ENCODE peak calls at places on chromosomes 13 and 19, in seven cellular contexts. E is CD4-positive, CD25-positive, alpha-beta regulatory T cell; T is heart right ventricle; H is PC-3; Z is left ventricle myocardium inferior; J is OCI-LY7; W is tibial nerve. Q is an unnamed sample.

GRCh38 chr19:54653181-54653809 is 9.5 kb upstream of the LILRB4 start:
- DNase-seq in J (peak; percentile 51), T (no peak), Z (no peak), W (no peak), H (peak; percentile 56), E (no peak), Q (peak; percentile 40)

GRCh38 chr19:2139385-2140192 is 11.8 kb downstream of the AP3D1 start:
- DNase-seq in W (no peak), J (no peak), H (no peak), Z (no peak), T (no peak), E (no peak), Q (no peak)

GRCh38 chr13:85298387-85298924 is 500.8 kb downstream of the SLITRK6 start:
- DNase-seq in Z (no peak), T (no peak), H (no peak), J (no peak), W (no peak), E (no peak), Q (no peak)

GRCh38 chr19:55261671-55262126 is 2.9 kb upstream of the PPP6R1 start:
- DNase-seq in W (no peak), H (no peak), T (no peak), J (no peak), Z (no peak), E (no peak), Q (no peak)

GRCh38 chr19:45901432-45901903 is 945 bp downstream of the MYPOP start:
- DNase-seq in T (no peak), H (no peak), W (peak; percentile 24), E (no peak), Z (peak; percentile 53), J (no peak), Q (peak; percentile 80)

GRCh38 chr19:10818306-10819123 is 17.5 kb downstream of the TMED1 start:
- DNase-seq in H (no peak), J (no peak), T (no peak), W (no peak), E (no peak), Z (no peak), Q (peak; percentile 49)

GRCh38 chr13:114282143-114282685 is 813 bp downstream of the UPF3A start:
- DNase-seq in E (peak; percentile 23), H (peak; percentile 54), T (peak; percentile 39), J (peak; percentile 71), Z (peak; percentile 21), W (no peak), Q (peak; percentile 90)

GRCh38 chr19:13929340-13929739 is 8.9 kb downstream of the PODNL1 start:
- DNase-seq in W (no peak), E (no peak), T (no peak), H (no peak), J (no peak), Z (no peak), Q (no peak)

GRCh38 chr13:40624338-40624737 is 42.1 kb downstream of the FOXO1 start:
- DNase-seq in H (no peak), Z (no peak), W (no peak), T (no peak), J (no peak), E (peak; percentile 25), Q (peak; percentile 43)

GRCh38 chr19:22882797-22883196 is 50.7 kb downstream of the ZNF723 start:
- DNase-seq in W (peak; percentile 9), Z (no peak), T (peak; percentile 5), H (peak; percentile 68), E (no peak), J (peak; percentile 68), Q (peak; percentile 27)

GRCh38 chr13:46050771-46051170 is 1.8 kb downstream of the ZC3H13 start:
- DNase-seq in T (no peak), Z (no peak), E (no peak), W (no peak), J (no peak), H (no peak), Q (no peak)

GRCh38 chr19:15248648-15249559 is 16.7 kb upstream of the EPHX3 start:
- DNase-seq in E (no peak), H (peak; percentile 84), J (no peak), T (peak; percentile 88), Z (peak; percentile 89), W (peak; percentile 77), Q (peak; percentile 98)

GRCh38 chr19:53881482-53882390 is at the start of gene PRKCG:
- DNase-seq in H (peak; percentile 52), W (no peak), T (no peak), Z (peak; percentile 29), E (peak; percentile 69), J (no peak), Q (peak; percentile 45)

GRCh38 chr13:20492036-20492435 is 33.6 kb downstream of the CRYL1 start:
- DNase-seq in E (no peak), H (peak; percentile 10), T (no peak), J (no peak), Z (no peak), W (no peak), Q (no peak)

DNA sequence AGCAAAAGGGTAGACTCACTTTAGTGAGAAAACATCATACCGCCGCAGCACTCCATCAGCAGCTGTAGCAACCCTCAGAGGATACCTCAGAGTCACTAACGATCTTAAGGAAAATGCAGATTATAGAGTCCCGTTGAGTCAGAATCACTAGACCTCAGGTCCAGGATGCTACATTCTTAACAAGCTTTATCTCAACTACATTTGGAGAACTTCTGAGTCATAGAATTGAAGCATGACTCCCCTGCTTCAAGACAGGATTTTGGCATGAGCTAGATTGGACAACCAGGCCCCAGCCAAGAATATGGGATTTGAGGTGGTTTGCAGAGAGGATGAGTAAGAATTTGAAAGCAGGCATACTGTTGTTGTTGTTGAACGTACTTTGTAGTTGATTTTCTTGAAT is 118.9 kb upstream of the UBL3 start:
- DNase-seq in Z (no peak), E (no peak), H (peak; percentile 74), T (no peak), J (no peak), W (no peak), Q (peak; percentile 93)
- H3K36me3 ChIP-seq in Z (no peaks in the 10 kb centered on the region), E (no peaks in the 10 kb centered on the region), H (no peaks in the 10 kb centered on the region), T (no peaks in the 10 kb centered on the region), J (no peaks in the 10 kb centered on the region), W (no peaks in the 10 kb centered on the region), Q (no peaks in the 10 kb centered on the region)

GRCh38 chr19:35261356-35262100 is 7.2 kb upstream of the USF2 start:
- DNase-seq in T (no peak), W (no peak), E (no peak), J (no peak), Z (no peak), H (no peak), Q (no peak)
- H3K27ac ChIP-seq in T (no peak overlapping the region), W (no peak overlapping the region), E (no peak overlapping the region), J (no peak overlapping the region), Z (no peak overlapping the region), H (no peak overlapping the region), Q (no peak overlapping the region)

GRCh38 chr19:7973883-7974282 is 30.4 kb upstream of the TIMM44 start:
- DNase-seq in H (no peak), J (no peak), T (peak; percentile 66), Z (peak; percentile 80), E (no peak), W (no peak), Q (no peak)
- H3K36me3 ChIP-seq in H (peaks cover 40% of the 10 kb centered on the region), J (peaks cover 78% of the 10 kb centered on the region), T (peaks cover 95% of the 10 kb centered on the region), Z (peaks cover 59% of the 10 kb centered on the region), E (peaks cover 47% of the 10 kb centered on the region), W (peaks cover 11% of the 10 kb centered on the region), Q (no peaks in the 10 kb centered on the region)

GRCh38 chr13:33800646-33801186 is 17.2 kb upstream of the RFC3 start:
- DNase-seq in E (no peak), H (no peak), J (no peak), W (no peak), Z (no peak), T (no peak), Q (no peak)

GRCh38 chr13:33797622-33798021 is 20.3 kb upstream of the RFC3 start:
- DNase-seq in H (peak; percentile 15), W (peak; percentile 17), J (no peak), Z (no peak), E (no peak), T (no peak), Q (peak; percentile 45)

GRCh38 chr13:33799950-33800592 is 17.9 kb upstream of the RFC3 start:
- DNase-seq in H (peak; percentile 46), Z (no peak), J (peak; percentile 76), W (no peak), E (no peak), T (no peak), Q (peak; percentile 63)

GRCh38 chr13:33796095-33796494 is 21.9 kb upstream of the RFC3 start:
- DNase-seq in J (no peak), E (no peak), T (no peak), H (no peak), W (no peak), Z (no peak), Q (no peak)

GRCh38 chr13:33798023-33798422 is 19.9 kb upstream of the RFC3 start:
- DNase-seq in J (no peak), H (no peak), W (no peak), T (no peak), Z (no peak), E (no peak), Q (no peak)
- H3K27ac ChIP-seq in J (no peak overlapping the region), H (no peak overlapping the region), W (peak overlapping the region; percentile 68), T (peak overlapping the region; percentile 76), Z (peak overlapping the region; percentile 84), E (no peak overlapping the region), Q (no peak overlapping the region)

GRCh38 chr13:78714717-78715116 is 55.8 kb upstream of the OBI1 start:
- DNase-seq in T (no peak), J (no peak), E (no peak), W (no peak), Z (no peak), H (no peak), Q (no peak)

GRCh38 chr13:78712866-78713265 is 53.9 kb upstream of the OBI1 start:
- DNase-seq in J (no peak), E (no peak), H (no peak), Z (no peak), T (no peak), W (no peak), Q (no peak)

GRCh38 chr13:78709028-78709427 is 50.1 kb upstream of the OBI1 start:
- DNase-seq in Z (no peak), E (no peak), W (no peak), H (peak; percentile 79), J (no peak), T (no peak), Q (no peak)
- H3K36me3 ChIP-seq in Z (no peaks in the 10 kb centered on the region), E (no peaks in the 10 kb centered on the region), W (no peaks in the 10 kb centered on the region), H (no peaks in the 10 kb centered on the region), J (no peaks in the 10 kb centered on the region), T (no peaks in the 10 kb centered on the region), Q (no peaks in the 10 kb centered on the region)

DNA sequence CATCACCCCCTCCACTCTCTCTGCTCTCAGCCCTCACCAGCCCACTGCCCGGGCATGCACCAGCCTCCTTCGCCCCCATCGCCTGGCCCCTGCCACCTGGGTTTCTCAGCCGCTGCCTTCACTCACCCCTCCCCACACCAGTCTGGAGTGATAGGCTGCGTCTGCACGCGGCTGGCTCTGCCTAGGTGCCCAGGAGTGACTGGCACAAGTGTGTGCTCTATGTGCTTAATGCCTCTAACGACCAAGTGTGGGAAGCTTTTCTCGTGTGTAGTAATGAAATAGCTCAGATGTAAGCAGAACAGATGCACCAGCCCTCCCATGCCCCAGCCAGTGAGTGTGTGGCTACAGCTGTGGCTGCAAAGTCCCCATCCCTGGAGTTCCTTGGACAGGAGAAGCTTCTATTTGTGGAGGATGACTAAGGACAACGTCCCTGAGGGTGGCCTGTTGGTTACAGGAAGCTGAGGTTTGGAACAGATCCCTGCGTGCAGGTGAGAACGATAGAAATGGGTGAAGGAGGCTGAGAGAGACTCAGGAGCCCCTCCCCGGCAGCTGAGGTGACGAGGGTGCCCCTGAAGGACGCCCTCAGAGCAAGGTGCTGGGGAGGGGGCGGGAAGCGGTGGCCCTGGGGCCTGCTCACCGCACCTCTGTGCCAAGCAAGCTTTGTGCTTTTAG is 35.6 kb downstream of the ATP11A start:
- DNase-seq in T (peak; percentile 45), W (no peak), J (no peak), H (peak; percentile 85), Z (no peak), E (no peak), Q (no peak)
- H3K27ac ChIP-seq in T (peak overlapping the region; percentile 87), W (no peak overlapping the region), J (no peak overlapping the region), H (peak overlapping the region; percentile 98), Z (peak overlapping the region; percentile 89), E (no peak overlapping the region), Q (no peak overlapping the region)

Q was measured in GM23248.